ENCODE peak calls at places on chromosomes 4 and X, in five cellular contexts. V is GM20000, P is smooth muscle cell of the brain vasculature, I is DMS 273 treated with DMSO at 0.1 percent for 48 hours, E is ELR. C is an unnamed sample.

GRCh38 chr4:23818097-23818648 is 71.7 kb downstream of the PPARGC1A start:
- DNase-seq in I (no peak), V (no peak), P (no peak), E (no peak), C (no peak)

GRCh38 chr4:42306221-42307109 is 90.8 kb upstream of the SHISA3 start:
- DNase-seq in P (no peak), E (no peak), I (no peak), V (no peak), C (no peak)

GRCh38 chr4:82984459-82984858 is 26.2 kb downstream of the LIN54 start:
- DNase-seq in V (no peak), P (no peak), I (peak), E (peak), C (peak)

GRCh38 chr4:139951051-139951450 is 202.9 kb downstream of the MAML3 start:
- DNase-seq in P (no peak), E (peak), I (no peak), V (no peak), C (no peak)

GRCh38 chr4:8574796-8575370 is 5.3 kb upstream of the GPR78 start:
- DNase-seq in V (no peak), E (no peak), P (no peak), I (no peak), C (no peak)

GRCh38 chr4:47536956-47537355 is 51.9 kb downstream of the ATP10D start:
- DNase-seq in E (no peak), V (no peak), I (no peak), P (no peak), C (no peak)

GRCh38 chrX:118974908-118975671 is 672 bp downstream of the LONRF3 start:
- DNase-seq in V (peak), P (no peak), E (peak), I (peak), C (peak)

GRCh38 chr4:77599378-77599777 is 6.2 kb upstream of the CXCL13 start:
- DNase-seq in E (peak), I (no peak), V (no peak), P (no peak), C (peak)

GRCh38 chrX:123818243-123818642 is 41.6 kb upstream of the XIAP start:
- DNase-seq in P (no peak), E (peak), I (no peak), V (no peak), C (no peak)